ENCODE peak calls at places on chromosomes 3 and 15, in eight cellular contexts. W is BJ, I is nephron progenitor cell, B is lower leg skin, G is upper lobe of left lung, F is body of pancreas, R is suprapubic skin, K is GM20000. J is an unnamed sample.

GRCh38 chr3:25870452-25870851 is 80.6 kb downstream of the OXSM start:
- DNase-seq in W (no peak), I (no peak), B (no peak), G (no peak), F (no peak), R (no peak), K (no peak), J (peak)

GRCh38 chr15:57503051-57503702 is 88.5 kb upstream of the MYZAP start:
- DNase-seq in W (no peak), I (no peak), B (no peak), G (no peak), F (no peak), R (no peak), K (no peak), J (no peak)

GRCh38 chr3:183775781-183776180 is 49.6 kb downstream of the MAP6D1 start:
- DNase-seq in W (no peak), I (no peak), B (no peak), G (peak), F (no peak), R (no peak), K (no peak), J (no peak)

GRCh38 chr3:100245146-100245545 is 15.6 kb upstream of the TBC1D23 start:
- DNase-seq in W (no peak), I (no peak), B (no peak), G (no peak), F (no peak), R (no peak), K (no peak), J (peak)

GRCh38 chr3:140948460-140949249 is 7.0 kb downstream of the SLC25A36 start:
- DNase-seq in W (no peak), I (no peak), B (no peak), G (no peak), F (no peak), R (no peak), K (no peak), J (no peak)

GRCh38 chr3:143480306-143480852 is 360.8 kb downstream of the CHST2 start:
- DNase-seq in W (no peak), I (no peak), B (no peak), G (no peak), F (no peak), R (no peak), K (no peak), J (peak)

GRCh38 chr15:89812126-89812846 is 2.4 kb downstream of the ANPEP start:
- DNase-seq in W (no peak), I (no peak), B (peak), G (peak), F (peak), R (peak), K (no peak), J (peak)

GRCh38 chr3:152745677-152746076 is 89.3 kb upstream of the P2RY1 start:
- DNase-seq in W (no peak), I (no peak), B (no peak), G (no peak), F (no peak), R (no peak), K (no peak), J (no peak)

DNA sequence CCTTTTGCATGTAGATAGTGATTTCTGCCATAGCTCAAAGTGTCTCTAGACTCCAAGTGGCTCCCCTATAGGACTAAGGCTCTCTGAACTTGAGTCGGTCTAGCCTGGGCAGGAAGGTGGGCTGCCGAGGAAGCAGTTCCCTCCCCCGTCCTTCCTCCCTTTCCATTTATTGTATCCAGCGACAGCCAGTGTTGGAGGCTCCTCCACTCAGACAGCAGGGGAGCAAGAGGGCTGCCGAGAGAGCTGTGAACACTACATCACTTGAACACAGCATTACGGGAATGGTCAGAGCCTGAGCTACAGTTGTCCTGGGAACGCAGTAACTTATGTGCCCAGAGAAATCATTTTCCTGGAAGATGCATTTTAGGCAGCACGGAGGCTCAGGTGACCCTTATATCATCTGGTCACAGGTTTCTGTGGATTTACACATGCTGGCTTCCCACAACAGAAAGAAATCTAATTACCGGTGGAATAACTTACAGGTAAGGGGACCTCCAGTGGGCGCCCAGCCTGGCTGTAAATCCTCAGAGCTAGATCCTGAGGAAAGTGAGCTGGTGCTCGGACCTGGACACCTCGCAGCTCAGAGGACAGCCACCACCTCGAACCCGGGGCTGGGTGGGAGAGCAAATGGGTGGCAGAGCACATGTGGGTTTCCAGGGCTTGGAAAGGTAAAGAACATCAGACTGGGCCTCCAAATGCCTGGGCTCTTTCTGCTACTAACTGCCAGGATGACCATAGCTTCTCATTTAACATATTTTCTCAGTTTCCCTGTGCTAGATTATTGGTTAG is 197.1 kb downstream of the UACA start:
- DNase-seq in W (no peak), I (peak), B (peak), G (no peak), F (no peak), R (no peak), K (no peak), J (no peak)
- TF ChIP-seq CTCF in W (no peak), I (no peak), B (no peak), G (no peak), F (no peak), R (no peak), K (no peak), J (no peak)

GRCh38 chr3:2156244-2156847 is 57.7 kb downstream of the CNTN4 start:
- DNase-seq in W (no peak), I (peak), B (no peak), G (peak), F (no peak), R (no peak), K (peak), J (no peak)
- TF ChIP-seq CTCF in W (no peak), I (peak), B (no peak), G (no peak), F (peak), R (no peak), K (peak), J (peak)

GRCh38 chr3:165658027-165658426 is 179.2 kb downstream of the BCHE start:
- DNase-seq in W (no peak), I (no peak), B (no peak), G (no peak), F (no peak), R (no peak), K (no peak), J (no peak)
- TF ChIP-seq CTCF in W (no peak), I (no peak), B (no peak), G (no peak), F (no peak), R (no peak), K (no peak), J (no peak)

GRCh38 chr15:63019539-63020109 is 22.9 kb upstream of the TPM1 start:
- DNase-seq in W (no peak), I (peak), B (peak), G (no peak), F (peak), R (no peak), K (no peak), J (peak)
- TF ChIP-seq CTCF in W (no peak), I (no peak), B (no peak), G (no peak), F (no peak), R (no peak), K (no peak), J (no peak)

GRCh38 chr3:53231532-53232511 is 24.0 kb downstream of the TKT start:
- DNase-seq in W (no peak), I (no peak), B (no peak), G (no peak), F (no peak), R (no peak), K (no peak), J (no peak)
- TF ChIP-seq CTCF in W (peak), I (no peak), B (no peak), G (no peak), F (no peak), R (no peak), K (no peak), J (peak)

DNA sequence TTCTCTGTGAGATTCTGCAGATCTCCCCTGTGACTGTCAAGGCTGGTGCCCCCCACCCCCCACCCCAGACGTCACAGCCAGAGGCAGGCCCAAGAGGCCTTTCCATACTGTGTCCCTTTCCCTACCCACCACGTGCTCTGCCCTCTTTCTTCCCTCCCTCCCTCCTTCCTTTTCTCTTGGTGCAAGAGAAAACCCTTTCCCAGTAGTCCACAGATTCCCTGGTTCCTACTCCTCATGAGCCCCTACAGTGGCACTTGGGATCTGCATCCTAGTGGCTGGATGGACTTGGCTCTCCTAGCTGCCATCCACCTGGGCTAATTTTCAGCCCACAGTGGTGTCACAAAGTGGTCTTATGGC is 35.1 kb downstream of the KLF13 start:
- DNase-seq in W (no peak), I (no peak), B (no peak), G (no peak), F (no peak), R (no peak), K (no peak), J (no peak)
- TF ChIP-seq CTCF in W (no peak), I (no peak), B (no peak), G (no peak), F (no peak), R (no peak), K (no peak), J (peak)

GRCh38 chr15:59168536-59168935 is 38.1 kb upstream of the LDHAL6B start:
- DNase-seq in W (no peak), I (no peak), B (no peak), G (peak), F (no peak), R (peak), K (no peak), J (peak)
- TF ChIP-seq CTCF in W (no peak), I (no peak), B (no peak), G (no peak), F (no peak), R (no peak), K (no peak), J (no peak)

GRCh38 chr3:50388720-50389352 is 29.5 kb upstream of the TMEM115 start:
- DNase-seq in W (no peak), I (no peak), B (no peak), G (no peak), F (no peak), R (no peak), K (no peak), J (no peak)

GRCh38 chr3:50390523-50391177 is 31.3 kb upstream of the TMEM115 start:
- DNase-seq in W (no peak), I (no peak), B (peak), G (peak), F (peak), R (no peak), K (no peak), J (no peak)

GRCh38 chr3:50389368-50389767 is 30.0 kb upstream of the TMEM115 start:
- DNase-seq in W (no peak), I (no peak), B (no peak), G (no peak), F (no peak), R (no peak), K (no peak), J (no peak)

GRCh38 chr3:50385741-50386140 is 26.4 kb upstream of the TMEM115 start:
- DNase-seq in W (no peak), I (no peak), B (no peak), G (no peak), F (no peak), R (no peak), K (no peak), J (no peak)

GRCh38 chr3:50388021-50388719 is 28.8 kb upstream of the TMEM115 start:
- DNase-seq in W (no peak), I (peak), B (no peak), G (no peak), F (peak), R (no peak), K (no peak), J (no peak)
- TF ChIP-seq CTCF in W (peak), I (peak), B (no peak), G (no peak), F (peak), R (no peak), K (no peak), J (no peak)